ENCODE peak calls at places on chromosomes 7 and 10, in six cellular contexts. F is H9, T is lower lobe of right lung, W is GM12878, D is nephron progenitor cell, X is adrenal gland. L is an unnamed sample.

GRCh38 chr10:96880575-96880974 is 48.5 kb downstream of the LCOR start:
- DNase-seq in X (no peak), T (no peak), W (no peak), F (no peak), D (no peak), L (no peak)

GRCh38 chr10:117175901-117176534 is 21.3 kb upstream of the KCNK18 start:
- DNase-seq in F (peak; percentile 65), W (peak; percentile 19), X (peak; percentile 73), T (peak; percentile 77), D (peak; percentile 87), L (no peak)

GRCh38 chr10:118799779-118800178 is 45.0 kb upstream of the CACUL1 start:
- DNase-seq in W (no peak), T (no peak), D (no peak), F (no peak), X (no peak), L (no peak)

GRCh38 chr10:62082729-62083412 is 181.4 kb downstream of the ARID5B start:
- DNase-seq in D (no peak), F (no peak), X (no peak), T (no peak), W (peak; percentile 51), L (no peak)

GRCh38 chr7:129168219-129168991 is 20.0 kb upstream of the SMO start:
- DNase-seq in F (peak; percentile 58), D (peak; percentile 24), T (no peak), W (no peak), X (no peak), L (no peak)

GRCh38 chr10:43735907-43736306 is 87.2 kb upstream of the ZNF32 start:
- DNase-seq in F (no peak), W (no peak), X (no peak), T (no peak), D (no peak), L (no peak)

GRCh38 chr10:133366751-133367150 is 6.4 kb downstream of the ECHS1 start:
- DNase-seq in D (no peak), T (no peak), W (no peak), X (no peak), F (no peak), L (no peak)

GRCh38 chr7:158312789-158313188 is 274.8 kb downstream of the PTPRN2 start:
- DNase-seq in T (no peak), F (peak; percentile 5), X (no peak), D (no peak), W (no peak), L (no peak)

GRCh38 chr7:151415375-151416112 is 5.7 kb upstream of the WDR86 start:
- DNase-seq in W (no peak), T (no peak), D (no peak), F (no peak), X (no peak), L (no peak)

GRCh38 chr7:8154290-8154689 is 107.7 kb downstream of the ICA1 start:
- DNase-seq in T (no peak), X (no peak), D (no peak), W (no peak), F (no peak), L (no peak)

GRCh38 chr7:134427896-134428295 is 31.0 kb downstream of the AKR1B1 start:
- DNase-seq in D (no peak), X (no peak), T (no peak), W (no peak), F (no peak), L (no peak)

GRCh38 chr10:89425000-89425399 is 10.6 kb downstream of the IFIT5 start:
- DNase-seq in T (no peak), D (no peak), F (no peak), X (no peak), W (no peak), L (no peak)

GRCh38 chr7:41224063-41224763 is 478.7 kb downstream of the INHBA start:
- DNase-seq in F (no peak), D (no peak), X (no peak), W (no peak), T (no peak), L (no peak)

GRCh38 chr7:93232673-93233018 is 480 bp downstream of the VPS50 start:
- DNase-seq in W (no peak), T (no peak), F (no peak), X (no peak), D (no peak), L (no peak)

GRCh38 chr7:103989200-103989784 is at the start of gene RELN:
- DNase-seq in D (peak; percentile 66), X (no peak), W (no peak), F (peak; percentile 48), T (no peak), L (no peak)

GRCh38 chr10:6973904-6974303 is 393.8 kb upstream of the PRKCQ start:
- DNase-seq in W (no peak), X (no peak), D (no peak), F (no peak), T (no peak), L (no peak)

GRCh38 chr10:1809139-1809755 is 71.9 kb upstream of the ADARB2 start:
- DNase-seq in F (no peak), D (no peak), W (no peak), X (no peak), T (no peak), L (no peak)

GRCh38 chr10:59362184-59362966 is at the start of gene FAM13C:
- DNase-seq in T (peak; percentile 74), W (no peak), D (peak; percentile 75), F (peak; percentile 85), X (peak; percentile 86), L (no peak)

GRCh38 chr10:114917927-114918672 is 19.9 kb upstream of the TRUB1 start:
- DNase-seq in X (no peak), F (no peak), T (no peak), D (no peak), W (no peak), L (no peak)

GRCh38 chr7:151244871-151245346 is 3.6 kb downstream of the SMARCD3 start:
- DNase-seq in W (no peak), T (peak; percentile 26), F (peak; percentile 56), D (peak; percentile 19), X (no peak), L (no peak)

GRCh38 chr7:30175171-30175570 is 40.4 kb downstream of the MTURN start:
- DNase-seq in X (no peak), W (no peak), F (no peak), D (no peak), T (no peak), L (no peak)

GRCh38 chr7:30172451-30172850 is 37.7 kb downstream of the MTURN start:
- DNase-seq in F (no peak), X (no peak), T (no peak), W (no peak), D (no peak), L (no peak)

GRCh38 chr7:30171753-30172447 is 37.1 kb downstream of the MTURN start:
- DNase-seq in D (no peak), W (no peak), T (no peak), F (no peak), X (no peak), L (no peak)

GRCh38 chr7:30170460-30171197 is 35.8 kb downstream of the MTURN start:
- DNase-seq in X (no peak), T (no peak), F (no peak), W (no peak), D (no peak), L (no peak)

DNA sequence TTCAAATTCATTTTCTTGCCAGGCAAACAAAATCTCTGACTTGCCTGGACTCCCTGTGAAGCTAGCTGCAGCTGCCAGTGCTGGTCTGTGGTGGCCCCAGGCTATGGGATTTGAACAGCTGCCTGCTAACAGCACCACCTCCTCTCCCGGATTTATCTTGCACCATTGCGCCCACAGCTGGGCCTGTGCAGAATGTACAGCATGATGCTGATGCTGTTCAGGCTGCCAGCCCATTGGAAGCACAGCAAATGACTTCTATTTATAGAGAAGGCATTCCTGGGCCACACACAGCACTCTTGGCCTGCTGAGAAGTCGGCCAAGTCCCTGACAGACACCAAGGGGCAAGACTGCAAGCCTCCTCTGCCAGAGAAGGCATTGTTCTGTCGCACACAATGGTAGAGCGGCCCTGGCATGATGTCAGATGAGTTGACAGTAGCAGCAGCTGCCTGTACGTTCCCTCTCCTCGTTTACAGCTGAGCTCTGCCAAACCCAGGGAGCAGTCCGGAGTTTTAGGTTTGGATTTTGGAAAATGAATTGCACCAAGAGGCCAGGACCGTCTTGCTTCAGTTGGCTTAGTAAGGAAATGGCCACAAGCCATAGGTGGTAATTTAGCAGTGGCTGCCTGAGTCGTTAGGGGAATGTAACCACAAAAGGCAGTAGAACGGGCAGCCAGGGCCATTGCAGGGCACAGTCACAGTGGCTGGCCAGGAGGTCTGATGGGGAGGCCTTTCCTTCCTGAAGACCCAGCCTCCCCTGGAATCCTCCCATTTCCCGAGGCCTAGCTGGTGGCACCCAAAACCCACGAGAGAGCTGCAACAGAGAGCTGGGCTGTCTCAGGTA is 38.5 kb downstream of the MTURN start:
- DNase-seq in D (no peak), W (no peak), F (no peak), X (peak; percentile 30), T (peak; percentile 67), L (no peak)
- TF ChIP-seq CTCF in D (no peak), W (no peak), F (no peak), X (no peak), T (peak; percentile 19), L (peak; percentile 28)

GRCh38 chr7:1972734-1973133 is 260.0 kb downstream of the MAD1L1 start:
- DNase-seq in F (no peak), D (no peak), X (no peak), W (no peak), T (no peak), L (no peak)

GRCh38 chr7:1971946-1972654 is 260.6 kb downstream of the MAD1L1 start:
- DNase-seq in T (peak; percentile 41), D (no peak), X (no peak), W (no peak), F (no peak), L (no peak)

GRCh38 chr7:1974714-1975113 is 258.0 kb downstream of the MAD1L1 start:
- DNase-seq in T (peak; percentile 28), W (no peak), F (no peak), X (no peak), D (no peak), L (no peak)

GRCh38 chr7:1974290-1974689 is 258.5 kb downstream of the MAD1L1 start:
- DNase-seq in D (no peak), W (no peak), X (no peak), F (no peak), T (no peak), L (no peak)

GRCh38 chr7:1973321-1974251 is 259.2 kb downstream of the MAD1L1 start:
- DNase-seq in X (no peak), T (peak; percentile 33), W (no peak), D (no peak), F (no peak), L (no peak)
- TF ChIP-seq CTCF in X (no peak), T (no peak), W (no peak), D (no peak), F (no peak), L (no peak)

GRCh38 chr7:132240821-132241422 is 335.3 kb downstream of the PLXNA4 start:
- DNase-seq in T (no peak), F (no peak), X (no peak), D (no peak), W (no peak), L (no peak)
- TF ChIP-seq CTCF in T (no peak), F (no peak), X (no peak), D (no peak), W (no peak), L (no peak)

DNA sequence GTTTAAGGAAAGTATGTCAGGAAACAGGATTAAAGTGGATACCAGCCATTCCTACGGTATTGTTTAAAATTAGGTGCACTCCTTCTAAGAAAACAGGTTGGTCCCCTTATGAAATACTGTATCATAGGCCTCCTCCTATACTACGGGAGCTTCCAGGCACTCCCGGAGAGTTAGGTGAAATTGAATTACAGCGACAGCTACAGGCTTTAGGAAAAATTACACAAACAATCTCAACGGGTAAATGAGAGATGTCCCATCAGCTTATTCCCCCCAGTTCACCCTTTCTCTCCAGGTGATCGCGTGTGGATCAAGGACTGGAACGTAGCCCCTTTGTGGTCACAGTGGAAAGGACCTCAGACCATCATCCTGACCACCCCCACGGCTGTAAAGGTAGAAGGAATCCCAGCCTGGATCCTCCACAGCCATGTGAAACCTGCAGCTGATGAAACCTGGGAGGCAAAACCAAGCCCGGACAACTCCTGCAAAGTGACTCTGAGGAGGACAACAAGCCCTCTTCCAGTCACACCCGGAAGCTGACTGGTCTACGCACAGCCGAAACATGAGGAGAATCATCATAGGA is 25.1 kb upstream of the GHITM start:
- DNase-seq in T (no peak), X (no peak), F (no peak), W (no peak), D (no peak), L (no peak)
- TF ChIP-seq CTCF in T (no peak), X (no peak), F (peak; percentile 62), W (peak; percentile 28), D (peak; percentile 38), L (peak; percentile 46)

L was measured in D721Med.